ENCODE peak calls at places on chromosomes 4 and X, in seven cellular contexts. W is A549, G is ovary, Y is adrenal gland, T is SK-N-SH, F is WTC11, M is HFFc6. Q is an unnamed sample.

GRCh38 chrX:2136848-2137247 is 363.9 kb downstream of the DHRSX start:
- DNase-seq in W (no peak), G (no peak), Y (no peak), T (no peak), F (no peak), M (no peak), Q (no peak)

GRCh38 chr4:128782076-128782715 is 27.3 kb upstream of the JADE1 start:
- DNase-seq in W (no peak), G (no peak), Y (peak), T (peak), F (peak), M (peak), Q (no peak)

GRCh38 chr4:102157984-102158383 is 187.3 kb downstream of the SLC39A8 start:
- DNase-seq in W (no peak), G (no peak), Y (no peak), T (no peak), F (no peak), M (no peak), Q (no peak)

GRCh38 chr4:144801731-144802130 is 155.8 kb downstream of the HHIP start:
- DNase-seq in W (no peak), G (no peak), Y (no peak), T (no peak), F (no peak), M (no peak), Q (no peak)

GRCh38 chr4:166165829-166166420 is 292.9 kb downstream of the TLL1 start:
- DNase-seq in W (peak), G (no peak), Y (peak), T (peak), F (no peak), M (peak), Q (peak)

GRCh38 chrX:154457491-154458115 is 478 bp upstream of the PLXNA3 start:
- DNase-seq in W (no peak), G (peak), Y (peak), T (peak), F (peak), M (no peak), Q (no peak)

GRCh38 chrX:9133426-9133825 is 99.5 kb upstream of the FAM9B start:
- DNase-seq in W (no peak), G (no peak), Y (no peak), T (no peak), F (no peak), M (peak), Q (peak)

GRCh38 chr4:153205757-153206156 is 1.5 kb downstream of the TRIM2 start:
- DNase-seq in W (no peak), G (no peak), Y (no peak), T (no peak), F (peak), M (no peak), Q (peak)

GRCh38 chrX:10526442-10526841 is 93.9 kb downstream of the MID1 start:
- DNase-seq in W (no peak), G (no peak), Y (no peak), T (no peak), F (no peak), M (no peak), Q (no peak)

GRCh38 chr4:15649914-15650545 is 5.1 kb downstream of the FBXL5 start:
- DNase-seq in W (peak), G (no peak), Y (peak), T (peak), F (peak), M (peak), Q (peak)

GRCh38 chr4:110055014-110055768 is 142.5 kb downstream of the EGF start:
- DNase-seq in W (no peak), G (no peak), Y (peak), T (no peak), F (no peak), M (no peak), Q (peak)

GRCh38 chr4:110869114-110869513 is 246.2 kb upstream of the PITX2 start:
- DNase-seq in W (no peak), G (no peak), Y (no peak), T (no peak), F (no peak), M (peak), Q (peak)

GRCh38 chr4:105471566-105472176 is 2.2 kb downstream of the PPA2 start:
- DNase-seq in W (peak), G (peak), Y (peak), T (peak), F (peak), M (peak), Q (peak)

GRCh38 chrX:21975827-21976226 is 35.3 kb downstream of the SMS start:
- DNase-seq in W (no peak), G (no peak), Y (no peak), T (no peak), F (no peak), M (peak), Q (peak)

GRCh38 chr4:28007693-28008092 is 1147.1 kb downstream of the STIM2 start:
- DNase-seq in W (no peak), G (no peak), Y (no peak), T (no peak), F (no peak), M (no peak), Q (no peak)

GRCh38 chr4:42656986-42657792 is at the start of gene ATP8A1:
- DNase-seq in W (peak), G (peak), Y (peak), T (peak), F (peak), M (peak), Q (peak)

GRCh38 chrX:83186632-83187031 is 321.5 kb upstream of the POU3F4 start:
- DNase-seq in W (no peak), G (no peak), Y (no peak), T (no peak), F (no peak), M (no peak), Q (no peak)

GRCh38 chr4:57132746-57133142 is 22.6 kb upstream of the IGFBP7 start:
- DNase-seq in W (no peak), G (no peak), Y (no peak), T (no peak), F (no peak), M (no peak), Q (no peak)

GRCh38 chr4:27278615-27279014 is 418.0 kb downstream of the STIM2 start:
- DNase-seq in W (no peak), G (no peak), Y (no peak), T (no peak), F (peak), M (no peak), Q (peak)

GRCh38 chrX:65196758-65197371 is 220.6 kb upstream of the ZC4H2 start:
- DNase-seq in W (peak), G (no peak), Y (peak), T (no peak), F (peak), M (no peak), Q (no peak)

GRCh38 chrX:71556026-71556425 is 22.2 kb upstream of the GCNA start:
- DNase-seq in W (no peak), G (no peak), Y (no peak), T (no peak), F (no peak), M (no peak), Q (no peak)

GRCh38 chr4:55397024-55397520 is 1.3 kb downstream of the TMEM165 start:
- DNase-seq in W (no peak), G (no peak), Y (peak), T (peak), F (no peak), M (no peak), Q (no peak)

GRCh38 chr4:122052714-122053113 is 99.4 kb upstream of the BLTP1 start:
- DNase-seq in W (no peak), G (no peak), Y (no peak), T (no peak), F (no peak), M (no peak), Q (no peak)

GRCh38 chr4:76570141-76570989 is 135.3 kb downstream of the SHROOM3 start:
- DNase-seq in W (no peak), G (no peak), Y (no peak), T (no peak), F (no peak), M (peak), Q (peak)

GRCh38 chr4:89486042-89486441 is 178.4 kb upstream of the GPRIN3 start:
- DNase-seq in W (no peak), G (no peak), Y (no peak), T (peak), F (no peak), M (peak), Q (no peak)

GRCh38 chr4:18566970-18567799 is 545.6 kb upstream of the LCORL start:
- DNase-seq in W (no peak), G (no peak), Y (peak), T (no peak), F (no peak), M (no peak), Q (peak)

GRCh38 chr4:5124876-5125275 is 73.6 kb downstream of the STK32B start:
- DNase-seq in W (no peak), G (no peak), Y (no peak), T (no peak), F (no peak), M (no peak), Q (no peak)

GRCh38 chr4:124322234-124322831 is 390.2 kb downstream of the ANKRD50 start:
- DNase-seq in W (peak), G (no peak), Y (no peak), T (peak), F (no peak), M (peak), Q (no peak)

GRCh38 chr4:124318292-124318691 is 394.2 kb downstream of the ANKRD50 start:
- DNase-seq in W (no peak), G (no peak), Y (no peak), T (no peak), F (no peak), M (no peak), Q (no peak)

GRCh38 chr4:124325676-124326075 is 386.9 kb downstream of the ANKRD50 start:
- DNase-seq in W (no peak), G (no peak), Y (no peak), T (no peak), F (no peak), M (no peak), Q (no peak)

GRCh38 chr4:124321370-124321769 is 391.2 kb downstream of the ANKRD50 start:
- DNase-seq in W (no peak), G (no peak), Y (no peak), T (no peak), F (peak), M (no peak), Q (no peak)
- TF ChIP-seq CTCF in W (no peak), G (no peak), Y (no peak), T (peak), F (no peak), M (no peak), Q (peak)

GRCh38 chr4:182447938-182448280 is 204.7 kb downstream of the TENM3 start:
- DNase-seq in W (no peak), G (no peak), Y (peak), T (no peak), F (peak), M (no peak), Q (no peak)

GRCh38 chr4:182448281-182449151 is 205.3 kb downstream of the TENM3 start:
- DNase-seq in W (peak), G (peak), Y (peak), T (peak), F (peak), M (peak), Q (peak)

GRCh38 chr4:182443070-182443469 is 199.9 kb downstream of the TENM3 start:
- DNase-seq in W (no peak), G (no peak), Y (no peak), T (no peak), F (no peak), M (no peak), Q (no peak)
- TF ChIP-seq CTCF in W (no peak), G (no peak), Y (no peak), T (peak), F (no peak), M (no peak), Q (peak)

GRCh38 chrX:56503941-56504673 is 59.3 kb upstream of the UBQLN2 start:
- DNase-seq in W (no peak), G (no peak), Y (no peak), T (no peak), F (no peak), M (no peak), Q (no peak)
- TF ChIP-seq CTCF in W (no peak), G (no peak), Y (no peak), T (no peak), F (no peak), M (no peak), Q (no peak)

DNA sequence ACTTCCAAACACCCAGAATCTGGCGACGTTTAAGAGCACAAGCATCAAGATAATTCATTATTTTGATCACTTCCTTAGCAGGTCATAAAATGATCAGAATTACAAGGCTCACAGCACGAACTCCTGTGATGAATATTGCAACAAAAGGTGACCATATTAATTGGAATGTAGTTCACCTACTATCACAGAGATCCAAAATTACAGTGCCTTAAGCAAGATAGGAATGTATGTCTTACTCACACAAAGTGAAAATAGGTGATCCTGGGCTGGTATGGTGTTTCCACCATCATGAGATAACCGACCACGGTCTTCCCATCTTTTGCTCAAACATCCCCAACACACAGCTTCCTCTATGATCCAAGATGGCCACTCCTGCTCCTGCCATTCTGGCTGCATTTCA is 131.2 kb downstream of the SCFD2 start:
- DNase-seq in W (no peak), G (no peak), Y (no peak), T (no peak), F (no peak), M (no peak), Q (no peak)
- TF ChIP-seq CTCF in W (no peak), G (no peak), Y (no peak), T (no peak), F (no peak), M (no peak), Q (no peak)

GRCh38 chr4:8916251-8916913 is 44.7 kb upstream of the HMX1 start:
- DNase-seq in W (no peak), G (no peak), Y (no peak), T (peak), F (no peak), M (no peak), Q (no peak)
- TF ChIP-seq CTCF in W (no peak), G (no peak), Y (no peak), T (no peak), F (no peak), M (no peak), Q (no peak)

Q was measured in brain microvascular endothelial cell.